ENCODE peak calls at places on chromosomes 16 and 17, in seven cellular contexts. One of them, this sample, is unnamed.

GRCh38 chr16:88785106-88785924 is at the start of gene PIEZO1:
- DNase-seq in AG20443: peak
- DNase-seq in sigmoid colon: peak
- DNase-seq in heart right ventricle: peak
- DNase-seq in activated CD8-positive, alpha-beta memory T cell treated with anti-CD3 and anti-CD28 coated beads for 1 hour: peak
- DNase-seq in AG10803: peak
- DNase-seq in GM04504: no peak
- DNase-seq in this sample: no peak

GRCh38 chr16:180101-180920 is at the start of gene HBQ1:
- DNase-seq in sigmoid colon: no peak
- DNase-seq in heart right ventricle: peak
- DNase-seq in GM04504: no peak
- DNase-seq in activated CD8-positive, alpha-beta memory T cell treated with anti-CD3 and anti-CD28 coated beads for 1 hour: peak
- DNase-seq in AG10803: no peak
- DNase-seq in AG20443: peak
- DNase-seq in this sample: no peak

GRCh38 chr17:7884581-7885356 is 3.8 kb upstream of the CHD3 start:
- DNase-seq in GM04504: no peak
- DNase-seq in AG20443: peak
- DNase-seq in sigmoid colon: no peak
- DNase-seq in AG10803: no peak
- DNase-seq in heart right ventricle: peak
- DNase-seq in activated CD8-positive, alpha-beta memory T cell treated with anti-CD3 and anti-CD28 coated beads for 1 hour: peak
- DNase-seq in this sample: no peak

GRCh38 chr17:31722251-31723056 is 136.6 kb downstream of the COPRS start:
- DNase-seq in AG20443: peak
- DNase-seq in sigmoid colon: no peak
- DNase-seq in GM04504: no peak
- DNase-seq in activated CD8-positive, alpha-beta memory T cell treated with anti-CD3 and anti-CD28 coated beads for 1 hour: no peak
- DNase-seq in AG10803: peak
- DNase-seq in heart right ventricle: peak
- DNase-seq in this sample: no peak

GRCh38 chr16:76371441-76371840 is 94.2 kb downstream of the CNTNAP4 start:
- DNase-seq in activated CD8-positive, alpha-beta memory T cell treated with anti-CD3 and anti-CD28 coated beads for 1 hour: no peak
- DNase-seq in GM04504: no peak
- DNase-seq in sigmoid colon: no peak
- DNase-seq in heart right ventricle: no peak
- DNase-seq in AG20443: no peak
- DNase-seq in AG10803: no peak
- DNase-seq in this sample: no peak

GRCh38 chr17:1606352-1606985 is 22.2 kb downstream of the SLC43A2 start:
- DNase-seq in GM04504: no peak
- DNase-seq in sigmoid colon: no peak
- DNase-seq in AG10803: no peak
- DNase-seq in AG20443: no peak
- DNase-seq in heart right ventricle: no peak
- DNase-seq in activated CD8-positive, alpha-beta memory T cell treated with anti-CD3 and anti-CD28 coated beads for 1 hour: no peak
- DNase-seq in this sample: no peak

GRCh38 chr16:73037845-73038570 is 9.9 kb downstream of the ZFHX3 start:
- DNase-seq in heart right ventricle: no peak
- DNase-seq in AG20443: no peak
- DNase-seq in activated CD8-positive, alpha-beta memory T cell treated with anti-CD3 and anti-CD28 coated beads for 1 hour: no peak
- DNase-seq in GM04504: no peak
- DNase-seq in sigmoid colon: peak
- DNase-seq in AG10803: no peak
- DNase-seq in this sample: no peak

GRCh38 chr16:27273330-27273669 is 4.7 kb upstream of the NSMCE1 start:
- DNase-seq in sigmoid colon: no peak
- DNase-seq in AG10803: no peak
- DNase-seq in GM04504: no peak
- DNase-seq in activated CD8-positive, alpha-beta memory T cell treated with anti-CD3 and anti-CD28 coated beads for 1 hour: no peak
- DNase-seq in heart right ventricle: no peak
- DNase-seq in AG20443: no peak
- DNase-seq in this sample: no peak

GRCh38 chr17:72411124-72411563 is 290.3 kb downstream of the SOX9 start:
- DNase-seq in sigmoid colon: no peak
- DNase-seq in AG20443: no peak
- DNase-seq in AG10803: no peak
- DNase-seq in activated CD8-positive, alpha-beta memory T cell treated with anti-CD3 and anti-CD28 coated beads for 1 hour: no peak
- DNase-seq in GM04504: no peak
- DNase-seq in heart right ventricle: no peak
- DNase-seq in this sample: no peak

GRCh38 chr16:57810197-57811024 is 8.1 kb upstream of the KIFC3 start:
- DNase-seq in AG20443: peak
- DNase-seq in GM04504: peak
- DNase-seq in activated CD8-positive, alpha-beta memory T cell treated with anti-CD3 and anti-CD28 coated beads for 1 hour: peak
- DNase-seq in AG10803: peak
- DNase-seq in heart right ventricle: peak
- DNase-seq in sigmoid colon: peak
- DNase-seq in this sample: no peak

GRCh38 chr17:8522577-8522976 is 86.9 kb downstream of the NDEL1 start:
- DNase-seq in GM04504: no peak
- DNase-seq in AG20443: no peak
- DNase-seq in activated CD8-positive, alpha-beta memory T cell treated with anti-CD3 and anti-CD28 coated beads for 1 hour: no peak
- DNase-seq in heart right ventricle: no peak
- DNase-seq in sigmoid colon: no peak
- DNase-seq in AG10803: no peak
- DNase-seq in this sample: no peak